ENCODE peak calls at places on chromosomes 16 and 17, in four cellular contexts. S is omental fat pad, P is stomach, G is NCI-H1436. U is an unnamed sample.

GRCh38 chr17:28551421-28552186 is 820 bp downstream of the UNC119 start:
- DNase-seq in G (no peak), S (no peak), P (no peak), U (peak)

GRCh38 chr16:9495824-9496223 is 404.4 kb downstream of the HAPSTR1 start:
- DNase-seq in S (no peak), P (no peak), G (no peak), U (no peak)

GRCh38 chr16:78140818-78141466 is 41.5 kb downstream of the WWOX start:
- DNase-seq in G (no peak), P (no peak), S (no peak), U (no peak)

GRCh38 chr17:82547981-82548380 is 28.4 kb downstream of the FOXK2 start:
- DNase-seq in G (no peak), P (no peak), S (no peak), U (no peak)

GRCh38 chr16:46972971-46973456 is 460 bp downstream of the DNAJA2 start:
- DNase-seq in S (no peak), P (peak), G (no peak), U (peak)

GRCh38 chr16:76729525-76729924 is 452.3 kb downstream of the CNTNAP4 start:
- DNase-seq in S (no peak), G (no peak), P (no peak), U (peak)

GRCh38 chr16:54067317-54068065 is 219.1 kb downstream of the IRX3 start:
- DNase-seq in P (no peak), G (no peak), S (no peak), U (no peak)

GRCh38 chr17:10775058-10775457 is 28.8 kb downstream of the TMEM238L start:
- DNase-seq in G (no peak), S (no peak), P (peak), U (no peak)

GRCh38 chr17:82269138-82269881 is 4.2 kb downstream of the CSNK1D start:
- DNase-seq in G (no peak), P (no peak), S (no peak), U (no peak)

GRCh38 chr17:80101946-80102706 is 745 bp downstream of the GAA start:
- DNase-seq in P (no peak), S (no peak), G (no peak), U (peak)

GRCh38 chr17:18992454-18993130 is 12.0 kb downstream of the FAM83G start:
- DNase-seq in G (no peak), S (no peak), P (no peak), U (no peak)

GRCh38 chr17:17119533-17119932 is 77.3 kb downstream of the MPRIP start:
- DNase-seq in G (no peak), P (peak), S (no peak), U (peak)

GRCh38 chr17:80633197-80633596 is 88.6 kb downstream of the RPTOR start:
- DNase-seq in P (no peak), G (no peak), S (no peak), U (no peak)

GRCh38 chr16:29993903-29994612 is 1.4 kb downstream of the HIRIP3 start:
- DNase-seq in P (no peak), S (no peak), G (no peak), U (no peak)

GRCh38 chr17:42844761-42845555 is 578 bp downstream of the AOC2 start:
- DNase-seq in G (no peak), S (no peak), P (no peak), U (no peak)

GRCh38 chr17:76497979-76498885 is 3.0 kb downstream of the RHBDF2 start:
- DNase-seq in P (peak), S (no peak), G (no peak), U (peak)

GRCh38 chr17:59152925-59153324 is 2.1 kb downstream of the SKA2 start:
- DNase-seq in P (no peak), G (no peak), S (no peak), U (no peak)

GRCh38 chr16:87363771-87364476 is 19.7 kb downstream of the FBXO31 start:
- DNase-seq in S (no peak), P (peak), G (no peak), U (no peak)

GRCh38 chr16:86876499-86876898 is 298.1 kb downstream of the FOXL1 start:
- DNase-seq in G (no peak), P (no peak), S (no peak), U (no peak)

GRCh38 chr17:76121932-76122383 is 18.4 kb upstream of the EXOC7 start:
- DNase-seq in P (peak), G (no peak), S (no peak), U (no peak)

GRCh38 chr16:56910654-56911539 is 21.0 kb upstream of the HERPUD1 start:
- DNase-seq in P (no peak), G (no peak), S (no peak), U (peak)

GRCh38 chr16:84460406-84461028 is 43.9 kb downstream of the MEAK7 start:
- DNase-seq in S (no peak), P (no peak), G (no peak), U (no peak)

GRCh38 chr16:88453621-88454314 is 688 bp downstream of the ZFPM1 start:
- DNase-seq in P (no peak), G (no peak), S (no peak), U (peak)

GRCh38 chr17:6509295-6509771 is 47.0 kb downstream of the PITPNM3 start:
- DNase-seq in G (no peak), S (no peak), P (no peak), U (no peak)

GRCh38 chr17:39235555-39236221 is 9.9 kb upstream of the STAC2 start:
- DNase-seq in S (no peak), G (peak), P (no peak), U (peak)

GRCh38 chr17:81223758-81224122 is 975 bp upstream of the CEP131 start:
- DNase-seq in G (peak), P (no peak), S (no peak), U (no peak)

GRCh38 chr17:64073771-64074703 is 53.6 kb upstream of the ICAM2 start:
- DNase-seq in G (peak), P (no peak), S (no peak), U (no peak)

GRCh38 chr17:79082311-79083190 is 7.9 kb downstream of the ENGASE start:
- DNase-seq in P (peak), S (no peak), G (peak), U (no peak)

GRCh38 chr16:68760671-68761275 is 23.7 kb downstream of the CDH1 start:
- DNase-seq in S (no peak), P (no peak), G (no peak), U (peak)

GRCh38 chr17:68824707-68825106 is 130.5 kb downstream of the ABCA8 start:
- DNase-seq in G (no peak), S (no peak), P (no peak), U (no peak)